ENCODE peak calls at places on chromosomes 1 and 21, in six cellular contexts. K is RPMI8226; U is CD8-positive, alpha-beta T cell; W is epithelial cell of prostate; E is stromal cell of bone marrow; B is kidney. O is an unnamed sample.
A peak's percentile ranks its signal among the peaks of the same experiment; 100 is the strongest.

GRCh38 chr1:85603086-85603485 is 22.5 kb downstream of the CCN1 start:
- DNase-seq in W (no peak), B (no peak), U (no peak), E (no peak), K (no peak), O (no peak)

GRCh38 chr1:223670458-223671159 is 5.1 kb upstream of the CAPN8 start:
- DNase-seq in B (no peak), K (peak; percentile 15), U (no peak), W (peak; percentile 24), E (peak; percentile 20), O (no peak)

GRCh38 chr1:28326980-28327379 is 1.9 kb upstream of the MED18 start:
- DNase-seq in E (no peak), K (no peak), W (peak; percentile 57), U (no peak), B (no peak), O (no peak)

GRCh38 chr1:202149566-202149965 is 5.0 kb upstream of the ARL8A start:
- DNase-seq in B (no peak), K (no peak), E (no peak), U (no peak), W (no peak), O (no peak)

GRCh38 chr1:240691521-240692338 is 79.8 kb upstream of the GREM2 start:
- DNase-seq in E (peak; percentile 56), U (no peak), K (peak; percentile 21), B (no peak), W (no peak), O (no peak)

GRCh38 chr21:33642896-33643657 is 776 bp downstream of the ITSN1 start:
- DNase-seq in B (peak; percentile 87), U (no peak), K (peak; percentile 62), E (no peak), W (no peak), O (no peak)

GRCh38 chr1:93061895-93062792 is 16.9 kb upstream of the MTF2 start:
- DNase-seq in E (peak; percentile 16), U (no peak), B (no peak), K (peak; percentile 53), W (no peak), O (no peak)

GRCh38 chr1:117607471-117607870 is 1.6 kb downstream of the TENT5C start:
- DNase-seq in U (peak; percentile 29), B (no peak), K (peak; percentile 76), W (no peak), E (no peak), O (no peak)

GRCh38 chr1:200917291-200917817 is 22.7 kb downstream of the INAVA start:
- DNase-seq in E (no peak), U (no peak), B (no peak), K (peak; percentile 82), W (no peak), O (no peak)

GRCh38 chr1:6603424-6603850 is 768 bp upstream of the KLHL21 start:
- DNase-seq in W (no peak), E (peak; percentile 72), U (no peak), B (peak; percentile 86), K (peak; percentile 68), O (no peak)

GRCh38 chr1:110619412-110620249 is 13.5 kb upstream of the KCNA2 start:
- DNase-seq in B (peak; percentile 95), U (peak; percentile 79), E (peak; percentile 21), W (no peak), K (peak; percentile 88), O (peak; percentile 11)

GRCh38 chr21:31184462-31184861 is 146.2 kb upstream of the KRTAP19-8 start:
- DNase-seq in W (no peak), E (no peak), B (no peak), U (no peak), K (no peak), O (no peak)

O was measured in keratinocyte.